ENCODE peak calls at places on chromosomes 2 and 18, in six cellular contexts. D is T1000, T is ACHN, U is 8988T, P is small intestine, K is BJ. V is an unnamed sample.

GRCh38 chr2:230969673-230970015 is 26.3 kb upstream of the SPATA3 start:
- DNase-seq in D (no peak), T (no peak), U (no peak), P (no peak), K (no peak), V (no peak)

GRCh38 chr2:127678531-127678930 is 3.2 kb upstream of the LIMS2 start:
- DNase-seq in D (no peak), T (no peak), U (no peak), P (no peak), K (no peak), V (no peak)

GRCh38 chr18:51427012-51427411 is 229.5 kb upstream of the MEX3C start:
- DNase-seq in D (no peak), T (no peak), U (no peak), P (peak), K (no peak), V (peak)

GRCh38 chr2:122804494-122804893 is 1049.0 kb downstream of the TSN start:
- DNase-seq in D (no peak), T (no peak), U (no peak), P (no peak), K (no peak), V (no peak)

GRCh38 chr2:32715981-32716380 is 88.1 kb downstream of the TTC27 start:
- DNase-seq in D (no peak), T (no peak), U (no peak), P (no peak), K (no peak), V (peak)

GRCh38 chr18:10274327-10274726 is 180.1 kb upstream of the APCDD1 start:
- DNase-seq in D (no peak), T (no peak), U (no peak), P (no peak), K (peak), V (no peak)

GRCh38 chr2:203800783-203801182 is 66.8 kb upstream of the CTLA4 start:
- DNase-seq in D (no peak), T (no peak), U (no peak), P (no peak), K (no peak), V (no peak)

GRCh38 chr2:230903251-230904150 is 21.5 kb downstream of the GPR55 start:
- DNase-seq in D (no peak), T (no peak), U (no peak), P (no peak), K (no peak), V (no peak)

GRCh38 chr2:2570871-2571270 is 239.8 kb upstream of the MYT1L start:
- DNase-seq in D (no peak), T (no peak), U (no peak), P (no peak), K (no peak), V (no peak)

GRCh38 chr2:231204581-231204980 is 6.2 kb downstream of the ARMC9 start:
- DNase-seq in D (no peak), T (no peak), U (no peak), P (no peak), K (no peak), V (no peak)

GRCh38 chr2:220696280-220696669 is 875.8 kb downstream of the EPHA4 start:
- DNase-seq in D (no peak), T (no peak), U (no peak), P (no peak), K (no peak), V (no peak)

GRCh38 chr2:30408961-30409387 is 38.1 kb upstream of the LCLAT1 start:
- DNase-seq in D (no peak), T (no peak), U (no peak), P (no peak), K (no peak), V (no peak)

V was measured in MCF 10A.